ENCODE peak calls at places on chromosome 4, in nine cellular contexts. One of them, this sample, is unnamed.

GRCh38 chr4:140556372-140557085 is 12.2 kb downstream of the UCP1 start:
- DNase-seq in AG04450: no peak
- DNase-seq in neural progenitor cell: no peak
- DNase-seq in upper lobe of right lung: no peak
- DNase-seq in heart left ventricle: no peak
- DNase-seq in cardiac muscle cell: no peak
- DNase-seq in endodermal cell: no peak
- DNase-seq in right lobe of liver: no peak
- DNase-seq in mammary epithelial cell: no peak
- DNase-seq in this sample: no peak

GRCh38 chr4:101346312-101346561 is 1.1 kb downstream of the PPP3CA start:
- DNase-seq in AG04450: no peak
- DNase-seq in neural progenitor cell: no peak
- DNase-seq in upper lobe of right lung: no peak
- DNase-seq in heart left ventricle: no peak
- DNase-seq in cardiac muscle cell: no peak
- DNase-seq in endodermal cell: no peak
- DNase-seq in right lobe of liver: no peak
- DNase-seq in mammary epithelial cell: no peak
- DNase-seq in this sample: peak; percentile 74

GRCh38 chr4:124178449-124179021 is 534.0 kb downstream of the ANKRD50 start:
- DNase-seq in AG04450: no peak
- DNase-seq in neural progenitor cell: no peak
- DNase-seq in upper lobe of right lung: no peak
- DNase-seq in heart left ventricle: no peak
- DNase-seq in cardiac muscle cell: peak; percentile 20
- DNase-seq in endodermal cell: no peak
- DNase-seq in right lobe of liver: no peak
- DNase-seq in mammary epithelial cell: peak; percentile 17
- DNase-seq in this sample: no peak

GRCh38 chr4:73315091-73315490 is 56.5 kb upstream of the ANKRD17 start:
- DNase-seq in AG04450: no peak
- DNase-seq in neural progenitor cell: no peak
- DNase-seq in upper lobe of right lung: no peak
- DNase-seq in heart left ventricle: no peak
- DNase-seq in cardiac muscle cell: peak; percentile 11
- DNase-seq in endodermal cell: no peak
- DNase-seq in right lobe of liver: no peak
- DNase-seq in mammary epithelial cell: peak; percentile 8
- DNase-seq in this sample: no peak

GRCh38 chr4:85829276-85830051 is 354.5 kb downstream of the ARHGAP24 start:
- DNase-seq in AG04450: no peak
- DNase-seq in neural progenitor cell: no peak
- DNase-seq in upper lobe of right lung: no peak
- DNase-seq in heart left ventricle: no peak
- DNase-seq in cardiac muscle cell: peak; percentile 22
- DNase-seq in endodermal cell: no peak
- DNase-seq in right lobe of liver: no peak
- DNase-seq in mammary epithelial cell: peak; percentile 36
- DNase-seq in this sample: no peak

GRCh38 chr4:137070614-137071013 is 461.7 kb downstream of the PCDH18 start:
- DNase-seq in AG04450: no peak
- DNase-seq in neural progenitor cell: peak; percentile 4
- DNase-seq in upper lobe of right lung: no peak
- DNase-seq in heart left ventricle: no peak
- DNase-seq in cardiac muscle cell: no peak
- DNase-seq in endodermal cell: peak; percentile 69
- DNase-seq in right lobe of liver: no peak
- DNase-seq in mammary epithelial cell: no peak
- DNase-seq in this sample: peak; percentile 31

GRCh38 chr4:150828159-150828558 is 186.9 kb downstream of the LRBA start:
- DNase-seq in AG04450: no peak
- DNase-seq in neural progenitor cell: no peak
- DNase-seq in upper lobe of right lung: no peak
- DNase-seq in heart left ventricle: no peak
- DNase-seq in cardiac muscle cell: no peak
- DNase-seq in endodermal cell: no peak
- DNase-seq in right lobe of liver: no peak
- DNase-seq in mammary epithelial cell: no peak
- DNase-seq in this sample: no peak

GRCh38 chr4:151983854-151984253 is 223.0 kb upstream of the GATB start:
- DNase-seq in AG04450: no peak
- DNase-seq in neural progenitor cell: no peak
- DNase-seq in upper lobe of right lung: no peak
- DNase-seq in heart left ventricle: no peak
- DNase-seq in cardiac muscle cell: peak; percentile 0
- DNase-seq in endodermal cell: no peak
- DNase-seq in right lobe of liver: peak; percentile 21
- DNase-seq in mammary epithelial cell: no peak
- DNase-seq in this sample: no peak

GRCh38 chr4:23962462-23962861 is 72.6 kb upstream of the PPARGC1A start:
- DNase-seq in AG04450: no peak
- DNase-seq in neural progenitor cell: no peak
- DNase-seq in upper lobe of right lung: no peak
- DNase-seq in heart left ventricle: no peak
- DNase-seq in cardiac muscle cell: no peak
- DNase-seq in endodermal cell: no peak
- DNase-seq in right lobe of liver: peak; percentile 32
- DNase-seq in mammary epithelial cell: no peak
- DNase-seq in this sample: no peak

GRCh38 chr4:188218392-188218791 is 79.2 kb downstream of the TRIML1 start:
- DNase-seq in AG04450: no peak
- DNase-seq in neural progenitor cell: peak; percentile 45
- DNase-seq in upper lobe of right lung: no peak
- DNase-seq in heart left ventricle: no peak
- DNase-seq in cardiac muscle cell: no peak
- DNase-seq in endodermal cell: peak; percentile 76
- DNase-seq in right lobe of liver: no peak
- DNase-seq in mammary epithelial cell: no peak
- DNase-seq in this sample: no peak

GRCh38 chr4:106095408-106095807 is 200.1 kb downstream of the NPNT start:
- DNase-seq in AG04450: no peak
- DNase-seq in neural progenitor cell: no peak
- DNase-seq in upper lobe of right lung: no peak
- DNase-seq in heart left ventricle: no peak
- DNase-seq in cardiac muscle cell: peak; percentile 26
- DNase-seq in endodermal cell: no peak
- DNase-seq in right lobe of liver: no peak
- DNase-seq in mammary epithelial cell: no peak
- DNase-seq in this sample: no peak

GRCh38 chr4:138192113-138192512 is 50.0 kb downstream of the SLC7A11 start:
- DNase-seq in AG04450: no peak
- DNase-seq in neural progenitor cell: no peak
- DNase-seq in upper lobe of right lung: no peak
- DNase-seq in heart left ventricle: no peak
- DNase-seq in cardiac muscle cell: no peak
- DNase-seq in endodermal cell: no peak
- DNase-seq in right lobe of liver: no peak
- DNase-seq in mammary epithelial cell: peak; percentile 34
- DNase-seq in this sample: no peak

GRCh38 chr4:158015241-158015640 is 157.6 kb downstream of the GASK1B start:
- DNase-seq in AG04450: no peak
- DNase-seq in neural progenitor cell: no peak
- DNase-seq in upper lobe of right lung: no peak
- DNase-seq in heart left ventricle: no peak
- DNase-seq in cardiac muscle cell: peak; percentile 65
- DNase-seq in endodermal cell: no peak
- DNase-seq in right lobe of liver: no peak
- DNase-seq in mammary epithelial cell: peak; percentile 61
- DNase-seq in this sample: no peak

GRCh38 chr4:99665981-99666380 is 8.4 kb upstream of the C4orf54 start:
- DNase-seq in AG04450: no peak
- DNase-seq in neural progenitor cell: no peak
- DNase-seq in upper lobe of right lung: no peak
- DNase-seq in heart left ventricle: no peak
- DNase-seq in cardiac muscle cell: no peak
- DNase-seq in endodermal cell: no peak
- DNase-seq in right lobe of liver: no peak
- DNase-seq in mammary epithelial cell: no peak
- DNase-seq in this sample: no peak

GRCh38 chr4:120973207-120973606 is 50.7 kb upstream of the PRDM5 start:
- DNase-seq in AG04450: no peak
- DNase-seq in neural progenitor cell: no peak
- DNase-seq in upper lobe of right lung: no peak
- DNase-seq in heart left ventricle: no peak
- DNase-seq in cardiac muscle cell: no peak
- DNase-seq in endodermal cell: no peak
- DNase-seq in right lobe of liver: no peak
- DNase-seq in mammary epithelial cell: no peak
- DNase-seq in this sample: no peak

GRCh38 chr4:7924163-7924562 is 15.5 kb downstream of the AFAP1 start:
- DNase-seq in AG04450: no peak
- DNase-seq in neural progenitor cell: no peak
- DNase-seq in upper lobe of right lung: no peak
- DNase-seq in heart left ventricle: no peak
- DNase-seq in cardiac muscle cell: no peak
- DNase-seq in endodermal cell: no peak
- DNase-seq in right lobe of liver: no peak
- DNase-seq in mammary epithelial cell: no peak
- DNase-seq in this sample: no peak

GRCh38 chr4:107603430-107603829 is 116.6 kb downstream of the PAPSS1 start:
- DNase-seq in AG04450: peak; percentile 18
- DNase-seq in neural progenitor cell: no peak
- DNase-seq in upper lobe of right lung: no peak
- DNase-seq in heart left ventricle: no peak
- DNase-seq in cardiac muscle cell: peak; percentile 23
- DNase-seq in endodermal cell: no peak
- DNase-seq in right lobe of liver: no peak
- DNase-seq in mammary epithelial cell: no peak
- DNase-seq in this sample: no peak

GRCh38 chr4:98873059-98873458 is 55.9 kb downstream of the EIF4E start:
- DNase-seq in AG04450: no peak
- DNase-seq in neural progenitor cell: no peak
- DNase-seq in upper lobe of right lung: no peak
- DNase-seq in heart left ventricle: no peak
- DNase-seq in cardiac muscle cell: peak; percentile 82
- DNase-seq in endodermal cell: no peak
- DNase-seq in right lobe of liver: no peak
- DNase-seq in mammary epithelial cell: peak; percentile 41
- DNase-seq in this sample: no peak

GRCh38 chr4:154534296-154534695 is 15.9 kb downstream of the PLRG1 start:
- DNase-seq in AG04450: no peak
- DNase-seq in neural progenitor cell: no peak
- DNase-seq in upper lobe of right lung: no peak
- DNase-seq in heart left ventricle: no peak
- DNase-seq in cardiac muscle cell: no peak
- DNase-seq in endodermal cell: no peak
- DNase-seq in right lobe of liver: no peak
- DNase-seq in mammary epithelial cell: no peak
- DNase-seq in this sample: no peak

GRCh38 chr4:5802565-5802964 is 90.3 kb downstream of the CRMP1 start:
- DNase-seq in AG04450: no peak
- DNase-seq in neural progenitor cell: no peak
- DNase-seq in upper lobe of right lung: no peak
- DNase-seq in heart left ventricle: no peak
- DNase-seq in cardiac muscle cell: no peak
- DNase-seq in endodermal cell: no peak
- DNase-seq in right lobe of liver: no peak
- DNase-seq in mammary epithelial cell: no peak
- DNase-seq in this sample: no peak
- H3K27ac ChIP-seq in AG04450: no peak overlapping the region
- H3K27ac ChIP-seq in neural progenitor cell: no peak overlapping the region
- H3K27ac ChIP-seq in upper lobe of right lung: no peak overlapping the region
- H3K27ac ChIP-seq in heart left ventricle: no peak overlapping the region
- H3K27ac ChIP-seq in cardiac muscle cell: no peak overlapping the region
- H3K27ac ChIP-seq in endodermal cell: no peak overlapping the region
- H3K27ac ChIP-seq in right lobe of liver: no peak overlapping the region
- H3K27ac ChIP-seq in mammary epithelial cell: no peak overlapping the region
- H3K27ac ChIP-seq in this sample: no peak overlapping the region

GRCh38 chr4:27176400-27176799 is 315.8 kb downstream of the STIM2 start:
- DNase-seq in AG04450: no peak
- DNase-seq in neural progenitor cell: peak; percentile 73
- DNase-seq in upper lobe of right lung: no peak
- DNase-seq in heart left ventricle: peak; percentile 18
- DNase-seq in cardiac muscle cell: peak; percentile 13
- DNase-seq in endodermal cell: peak; percentile 77
- DNase-seq in right lobe of liver: no peak
- DNase-seq in mammary epithelial cell: peak; percentile 25
- DNase-seq in this sample: no peak
- TF ChIP-seq CTCF in AG04450: no peak
- TF ChIP-seq CTCF in neural progenitor cell: peak; percentile 74
- TF ChIP-seq CTCF in upper lobe of right lung: peak; percentile 30
- TF ChIP-seq CTCF in heart left ventricle: peak; percentile 35
- TF ChIP-seq CTCF in cardiac muscle cell: peak; percentile 6
- TF ChIP-seq CTCF in endodermal cell: peak; percentile 79
- TF ChIP-seq CTCF in right lobe of liver: peak; percentile 25
- TF ChIP-seq CTCF in mammary epithelial cell: peak; percentile 50
- TF ChIP-seq CTCF in this sample: peak; percentile 38

DNA sequence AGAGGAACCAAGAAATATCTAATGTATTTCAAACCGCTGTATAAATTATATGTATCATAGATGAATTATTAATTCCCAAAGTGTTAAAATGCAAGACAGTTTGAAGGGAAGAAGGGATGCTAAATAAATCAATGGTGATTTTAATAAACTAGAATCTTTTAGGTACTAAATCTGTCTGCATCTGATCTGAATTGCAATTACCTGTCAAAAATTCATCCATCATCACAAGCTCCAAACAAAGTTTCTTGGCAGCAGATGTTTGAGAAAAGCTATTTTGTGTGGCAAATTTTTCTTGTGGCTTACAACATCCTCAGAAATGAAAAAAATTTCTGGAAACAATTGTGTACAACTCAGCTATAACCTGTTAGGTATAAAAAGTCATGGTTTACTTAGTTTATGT is 816.0 kb upstream of the NDST4 start:
- DNase-seq in AG04450: no peak
- DNase-seq in neural progenitor cell: no peak
- DNase-seq in upper lobe of right lung: no peak
- DNase-seq in heart left ventricle: no peak
- DNase-seq in cardiac muscle cell: no peak
- DNase-seq in endodermal cell: no peak
- DNase-seq in right lobe of liver: no peak
- DNase-seq in mammary epithelial cell: no peak
- DNase-seq in this sample: no peak
- H3K27ac ChIP-seq in AG04450: no peak overlapping the region
- H3K27ac ChIP-seq in neural progenitor cell: no peak overlapping the region
- H3K27ac ChIP-seq in upper lobe of right lung: no peak overlapping the region
- H3K27ac ChIP-seq in heart left ventricle: no peak overlapping the region
- H3K27ac ChIP-seq in cardiac muscle cell: no peak overlapping the region
- H3K27ac ChIP-seq in endodermal cell: no peak overlapping the region
- H3K27ac ChIP-seq in right lobe of liver: no peak overlapping the region
- H3K27ac ChIP-seq in mammary epithelial cell: no peak overlapping the region
- H3K27ac ChIP-seq in this sample: no peak overlapping the region

DNA sequence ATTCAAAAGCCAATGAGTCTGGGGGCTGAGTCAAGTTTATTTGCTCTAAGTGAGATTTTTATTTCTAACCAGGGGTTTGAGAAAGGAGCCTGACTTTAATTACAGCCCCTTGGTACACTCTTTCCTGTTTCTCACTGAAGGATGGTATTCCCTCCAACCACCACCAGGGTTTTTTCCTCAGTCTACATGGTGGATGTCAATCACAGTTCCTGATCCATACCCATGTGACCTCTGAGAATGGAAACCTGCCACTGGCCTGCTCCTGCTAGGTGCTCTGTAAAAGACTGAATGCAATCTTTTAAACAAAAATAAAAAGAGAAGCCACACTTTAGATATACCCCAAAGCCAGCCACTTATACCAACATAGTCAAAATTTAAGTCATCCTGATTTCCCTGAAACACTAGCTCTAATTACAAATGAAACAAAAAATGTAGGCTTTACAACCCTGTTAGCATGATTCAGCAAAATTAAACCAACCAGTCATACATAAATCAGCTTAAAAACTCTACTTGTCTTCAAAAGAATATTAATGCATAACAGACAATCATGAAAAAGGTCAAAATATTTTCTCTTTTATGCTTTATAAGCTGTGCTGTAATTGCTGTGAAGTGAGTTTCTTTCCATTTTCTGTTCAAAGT is 112.1 kb upstream of the NWD2 start:
- DNase-seq in AG04450: no peak
- DNase-seq in neural progenitor cell: peak; percentile 5
- DNase-seq in upper lobe of right lung: no peak
- DNase-seq in heart left ventricle: no peak
- DNase-seq in cardiac muscle cell: no peak
- DNase-seq in endodermal cell: no peak
- DNase-seq in right lobe of liver: no peak
- DNase-seq in mammary epithelial cell: no peak
- DNase-seq in this sample: no peak
- TF ChIP-seq CTCF in AG04450: no peak
- TF ChIP-seq CTCF in neural progenitor cell: peak; percentile 43
- TF ChIP-seq CTCF in upper lobe of right lung: no peak
- TF ChIP-seq CTCF in heart left ventricle: no peak
- TF ChIP-seq CTCF in cardiac muscle cell: no peak
- TF ChIP-seq CTCF in endodermal cell: peak; percentile 67
- TF ChIP-seq CTCF in right lobe of liver: no peak
- TF ChIP-seq CTCF in mammary epithelial cell: no peak
- TF ChIP-seq CTCF in this sample: no peak